ENCODE peak calls at places on chromosomes 11 and 22, in nine cellular contexts. One of them, this sample, is unnamed. For H3K4me1, the result is how much of the 10 kb centered on the place peaks cover.

GRCh38 chr11:846496-847098 is 3.9 kb downstream of the TSPAN4 start:
- DNase-seq in IMR-90: peak
- DNase-seq in heart right ventricle: no peak
- DNase-seq in CD8-positive, alpha-beta memory T cell: no peak
- DNase-seq in CD4-positive, alpha-beta memory T cell: no peak
- DNase-seq in gastrocnemius medialis: no peak
- DNase-seq in DND-41: no peak
- DNase-seq in astrocyte: no peak
- DNase-seq in tibial artery: no peak
- DNase-seq in this sample: no peak

GRCh38 chr22:38442967-38443674 is 11.9 kb downstream of the KCNJ4 start:
- DNase-seq in IMR-90: no peak
- DNase-seq in heart right ventricle: peak
- DNase-seq in CD8-positive, alpha-beta memory T cell: no peak
- DNase-seq in CD4-positive, alpha-beta memory T cell: no peak
- DNase-seq in gastrocnemius medialis: no peak
- DNase-seq in DND-41: no peak
- DNase-seq in astrocyte: no peak
- DNase-seq in tibial artery: no peak
- DNase-seq in this sample: no peak

GRCh38 chr11:95788921-95789505 is 569 bp downstream of the FAM76B start:
- DNase-seq in IMR-90: peak
- DNase-seq in heart right ventricle: peak
- DNase-seq in CD8-positive, alpha-beta memory T cell: peak
- DNase-seq in CD4-positive, alpha-beta memory T cell: peak
- DNase-seq in gastrocnemius medialis: no peak
- DNase-seq in DND-41: peak
- DNase-seq in astrocyte: peak
- DNase-seq in tibial artery: no peak
- DNase-seq in this sample: no peak

GRCh38 chr11:10925149-10925926 is 67.5 kb upstream of the ZBED5 start:
- DNase-seq in IMR-90: no peak
- DNase-seq in heart right ventricle: no peak
- DNase-seq in CD8-positive, alpha-beta memory T cell: no peak
- DNase-seq in CD4-positive, alpha-beta memory T cell: no peak
- DNase-seq in gastrocnemius medialis: peak
- DNase-seq in DND-41: no peak
- DNase-seq in astrocyte: no peak
- DNase-seq in tibial artery: no peak
- DNase-seq in this sample: no peak

GRCh38 chr11:61626580-61627380 is 45.9 kb upstream of the SYT7 start:
- DNase-seq in IMR-90: peak
- DNase-seq in heart right ventricle: peak
- DNase-seq in CD8-positive, alpha-beta memory T cell: no peak
- DNase-seq in CD4-positive, alpha-beta memory T cell: no peak
- DNase-seq in gastrocnemius medialis: peak
- DNase-seq in DND-41: no peak
- DNase-seq in astrocyte: no peak
- DNase-seq in tibial artery: no peak
- DNase-seq in this sample: no peak

GRCh38 chr22:47593911-47594311 is 831.5 kb downstream of the TBC1D22A start:
- DNase-seq in IMR-90: no peak
- DNase-seq in heart right ventricle: no peak
- DNase-seq in CD8-positive, alpha-beta memory T cell: no peak
- DNase-seq in CD4-positive, alpha-beta memory T cell: no peak
- DNase-seq in gastrocnemius medialis: no peak
- DNase-seq in DND-41: no peak
- DNase-seq in astrocyte: no peak
- DNase-seq in tibial artery: no peak
- DNase-seq in this sample: no peak

GRCh38 chr11:119350302-119350701 is 3.8 kb upstream of the MFRP start:
- DNase-seq in IMR-90: no peak
- DNase-seq in heart right ventricle: no peak
- DNase-seq in CD8-positive, alpha-beta memory T cell: no peak
- DNase-seq in CD4-positive, alpha-beta memory T cell: no peak
- DNase-seq in gastrocnemius medialis: no peak
- DNase-seq in DND-41: no peak
- DNase-seq in astrocyte: no peak
- DNase-seq in tibial artery: peak
- DNase-seq in this sample: peak

GRCh38 chr11:112525844-112526590 is 265.4 kb upstream of the PLET1 start:
- DNase-seq in IMR-90: no peak
- DNase-seq in heart right ventricle: no peak
- DNase-seq in CD8-positive, alpha-beta memory T cell: no peak
- DNase-seq in CD4-positive, alpha-beta memory T cell: no peak
- DNase-seq in gastrocnemius medialis: no peak
- DNase-seq in DND-41: peak
- DNase-seq in astrocyte: no peak
- DNase-seq in tibial artery: no peak
- DNase-seq in this sample: no peak

GRCh38 chr11:108963118-108963517 is 298.2 kb downstream of the DDX10 start:
- DNase-seq in IMR-90: no peak
- DNase-seq in heart right ventricle: no peak
- DNase-seq in CD8-positive, alpha-beta memory T cell: no peak
- DNase-seq in CD4-positive, alpha-beta memory T cell: no peak
- DNase-seq in gastrocnemius medialis: no peak
- DNase-seq in DND-41: no peak
- DNase-seq in astrocyte: no peak
- DNase-seq in tibial artery: no peak
- DNase-seq in this sample: no peak

GRCh38 chr11:35487532-35488078 is 37.8 kb downstream of the PAMR1 start:
- DNase-seq in IMR-90: peak
- DNase-seq in heart right ventricle: peak
- DNase-seq in CD8-positive, alpha-beta memory T cell: no peak
- DNase-seq in CD4-positive, alpha-beta memory T cell: no peak
- DNase-seq in gastrocnemius medialis: no peak
- DNase-seq in DND-41: no peak
- DNase-seq in astrocyte: peak
- DNase-seq in tibial artery: no peak
- DNase-seq in this sample: no peak

GRCh38 chr11:30348035-30348434 is 25.1 kb downstream of the ARL14EP start:
- DNase-seq in IMR-90: no peak
- DNase-seq in heart right ventricle: no peak
- DNase-seq in CD8-positive, alpha-beta memory T cell: no peak
- DNase-seq in CD4-positive, alpha-beta memory T cell: no peak
- DNase-seq in gastrocnemius medialis: no peak
- DNase-seq in DND-41: no peak
- DNase-seq in astrocyte: no peak
- DNase-seq in tibial artery: no peak
- DNase-seq in this sample: no peak

GRCh38 chr11:34959770-34960169 is 43.4 kb downstream of the PDHX start:
- DNase-seq in IMR-90: no peak
- DNase-seq in heart right ventricle: no peak
- DNase-seq in CD8-positive, alpha-beta memory T cell: no peak
- DNase-seq in CD4-positive, alpha-beta memory T cell: no peak
- DNase-seq in gastrocnemius medialis: no peak
- DNase-seq in DND-41: no peak
- DNase-seq in astrocyte: no peak
- DNase-seq in tibial artery: no peak
- DNase-seq in this sample: no peak

GRCh38 chr11:33116535-33116934 is 44.7 kb downstream of the CSTF3 start:
- DNase-seq in IMR-90: peak
- DNase-seq in heart right ventricle: no peak
- DNase-seq in CD8-positive, alpha-beta memory T cell: no peak
- DNase-seq in CD4-positive, alpha-beta memory T cell: no peak
- DNase-seq in gastrocnemius medialis: no peak
- DNase-seq in DND-41: no peak
- DNase-seq in astrocyte: peak
- DNase-seq in tibial artery: no peak
- DNase-seq in this sample: no peak

GRCh38 chr11:56932572-56933235 is 56.0 kb upstream of the OR5AK2 start:
- DNase-seq in IMR-90: peak
- DNase-seq in heart right ventricle: no peak
- DNase-seq in CD8-positive, alpha-beta memory T cell: no peak
- DNase-seq in CD4-positive, alpha-beta memory T cell: no peak
- DNase-seq in gastrocnemius medialis: no peak
- DNase-seq in DND-41: no peak
- DNase-seq in astrocyte: peak
- DNase-seq in tibial artery: no peak
- DNase-seq in this sample: no peak

GRCh38 chr11:119361056-119361787 is 14.7 kb upstream of the MFRP start:
- DNase-seq in IMR-90: peak
- DNase-seq in heart right ventricle: peak
- DNase-seq in CD8-positive, alpha-beta memory T cell: no peak
- DNase-seq in CD4-positive, alpha-beta memory T cell: no peak
- DNase-seq in gastrocnemius medialis: peak
- DNase-seq in DND-41: no peak
- DNase-seq in astrocyte: peak
- DNase-seq in tibial artery: peak
- DNase-seq in this sample: peak

GRCh38 chr11:65615950-65616574 is 486 bp downstream of the PCNX3 start:
- DNase-seq in IMR-90: no peak
- DNase-seq in heart right ventricle: no peak
- DNase-seq in CD8-positive, alpha-beta memory T cell: peak
- DNase-seq in CD4-positive, alpha-beta memory T cell: no peak
- DNase-seq in gastrocnemius medialis: no peak
- DNase-seq in DND-41: peak
- DNase-seq in astrocyte: no peak
- DNase-seq in tibial artery: peak
- DNase-seq in this sample: peak

GRCh38 chr11:37449146-37449545 is 851.1 kb upstream of the RAG2 start:
- DNase-seq in IMR-90: peak
- DNase-seq in heart right ventricle: no peak
- DNase-seq in CD8-positive, alpha-beta memory T cell: no peak
- DNase-seq in CD4-positive, alpha-beta memory T cell: no peak
- DNase-seq in gastrocnemius medialis: peak
- DNase-seq in DND-41: no peak
- DNase-seq in astrocyte: peak
- DNase-seq in tibial artery: no peak
- DNase-seq in this sample: no peak

GRCh38 chr11:122656073-122656630 is 630 bp downstream of the UBASH3B start:
- DNase-seq in IMR-90: peak
- DNase-seq in heart right ventricle: peak
- DNase-seq in CD8-positive, alpha-beta memory T cell: peak
- DNase-seq in CD4-positive, alpha-beta memory T cell: no peak
- DNase-seq in gastrocnemius medialis: peak
- DNase-seq in DND-41: peak
- DNase-seq in astrocyte: peak
- DNase-seq in tibial artery: peak
- DNase-seq in this sample: peak

GRCh38 chr11:122659676-122660571 is 4.4 kb downstream of the UBASH3B start:
- DNase-seq in IMR-90: no peak
- DNase-seq in heart right ventricle: no peak
- DNase-seq in CD8-positive, alpha-beta memory T cell: no peak
- DNase-seq in CD4-positive, alpha-beta memory T cell: no peak
- DNase-seq in gastrocnemius medialis: no peak
- DNase-seq in DND-41: no peak
- DNase-seq in astrocyte: no peak
- DNase-seq in tibial artery: no peak
- DNase-seq in this sample: no peak

GRCh38 chr11:122653911-122654310 is 1.6 kb upstream of the UBASH3B start:
- DNase-seq in IMR-90: peak
- DNase-seq in heart right ventricle: no peak
- DNase-seq in CD8-positive, alpha-beta memory T cell: no peak
- DNase-seq in CD4-positive, alpha-beta memory T cell: no peak
- DNase-seq in gastrocnemius medialis: no peak
- DNase-seq in DND-41: no peak
- DNase-seq in astrocyte: no peak
- DNase-seq in tibial artery: no peak
- DNase-seq in this sample: no peak

GRCh38 chr11:122655527-122656072 is at the start of gene UBASH3B:
- DNase-seq in IMR-90: peak
- DNase-seq in heart right ventricle: peak
- DNase-seq in CD8-positive, alpha-beta memory T cell: peak
- DNase-seq in CD4-positive, alpha-beta memory T cell: peak
- DNase-seq in gastrocnemius medialis: peak
- DNase-seq in DND-41: peak
- DNase-seq in astrocyte: peak
- DNase-seq in tibial artery: peak
- DNase-seq in this sample: peak

GRCh38 chr11:122656631-122657101 is 1.1 kb downstream of the UBASH3B start:
- DNase-seq in IMR-90: peak
- DNase-seq in heart right ventricle: peak
- DNase-seq in CD8-positive, alpha-beta memory T cell: peak
- DNase-seq in CD4-positive, alpha-beta memory T cell: peak
- DNase-seq in gastrocnemius medialis: peak
- DNase-seq in DND-41: peak
- DNase-seq in astrocyte: peak
- DNase-seq in tibial artery: no peak
- DNase-seq in this sample: peak
- H3K4me3 ChIP-seq in IMR-90: peak
- H3K4me3 ChIP-seq in heart right ventricle: peak
- H3K4me3 ChIP-seq in CD8-positive, alpha-beta memory T cell: peak
- H3K4me3 ChIP-seq in CD4-positive, alpha-beta memory T cell: peak
- H3K4me3 ChIP-seq in gastrocnemius medialis: peak
- H3K4me3 ChIP-seq in DND-41: peak
- H3K4me3 ChIP-seq in astrocyte: peak
- H3K4me3 ChIP-seq in tibial artery: peak
- H3K4me3 ChIP-seq in this sample: peak

GRCh38 chr11:105897161-105897560 is 124.9 kb downstream of the MSANTD4 start:
- DNase-seq in IMR-90: no peak
- DNase-seq in heart right ventricle: no peak
- DNase-seq in CD8-positive, alpha-beta memory T cell: no peak
- DNase-seq in CD4-positive, alpha-beta memory T cell: no peak
- DNase-seq in gastrocnemius medialis: no peak
- DNase-seq in DND-41: no peak
- DNase-seq in astrocyte: no peak
- DNase-seq in tibial artery: no peak
- DNase-seq in this sample: no peak

GRCh38 chr11:105891685-105892084 is 130.4 kb downstream of the MSANTD4 start:
- DNase-seq in IMR-90: no peak
- DNase-seq in heart right ventricle: no peak
- DNase-seq in CD8-positive, alpha-beta memory T cell: no peak
- DNase-seq in CD4-positive, alpha-beta memory T cell: no peak
- DNase-seq in gastrocnemius medialis: no peak
- DNase-seq in DND-41: no peak
- DNase-seq in astrocyte: no peak
- DNase-seq in tibial artery: no peak
- DNase-seq in this sample: no peak
- H3K4me1 ChIP-seq in IMR-90: under half
- H3K4me1 ChIP-seq in heart right ventricle: under half
- H3K4me1 ChIP-seq in CD8-positive, alpha-beta memory T cell: under half
- H3K4me1 ChIP-seq in CD4-positive, alpha-beta memory T cell: under half
- H3K4me1 ChIP-seq in gastrocnemius medialis: under half
- H3K4me1 ChIP-seq in DND-41: under half
- H3K4me1 ChIP-seq in astrocyte: under half
- H3K4me1 ChIP-seq in tibial artery: under half
- H3K4me1 ChIP-seq in this sample: under half

DNA sequence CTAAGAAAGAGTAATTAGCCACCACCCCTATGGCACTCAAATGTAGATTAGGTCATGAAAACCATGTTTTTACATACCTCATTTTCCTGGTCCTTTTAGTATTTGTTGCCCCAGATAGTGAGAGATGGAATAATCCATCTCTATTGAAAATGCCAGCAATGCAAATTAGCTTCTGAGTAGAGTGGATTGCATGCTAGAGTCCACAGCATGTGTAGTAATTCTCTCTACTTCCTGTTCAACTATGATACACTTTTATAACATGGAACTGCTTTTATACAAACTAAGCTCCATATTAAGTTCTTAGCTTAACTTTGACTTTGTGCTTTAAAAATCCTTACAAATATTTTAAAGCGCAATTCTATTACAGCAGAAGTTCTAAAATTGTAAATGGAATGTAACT is 73.2 kb downstream of the TRPC6 start:
- DNase-seq in IMR-90: no peak
- DNase-seq in heart right ventricle: no peak
- DNase-seq in CD8-positive, alpha-beta memory T cell: no peak
- DNase-seq in CD4-positive, alpha-beta memory T cell: no peak
- DNase-seq in gastrocnemius medialis: no peak
- DNase-seq in DND-41: no peak
- DNase-seq in astrocyte: no peak
- DNase-seq in tibial artery: no peak
- DNase-seq in this sample: no peak
- H3K4me3 ChIP-seq in IMR-90: no peak
- H3K4me3 ChIP-seq in heart right ventricle: no peak
- H3K4me3 ChIP-seq in CD8-positive, alpha-beta memory T cell: no peak
- H3K4me3 ChIP-seq in CD4-positive, alpha-beta memory T cell: no peak
- H3K4me3 ChIP-seq in gastrocnemius medialis: no peak
- H3K4me3 ChIP-seq in DND-41: no peak
- H3K4me3 ChIP-seq in astrocyte: no peak
- H3K4me3 ChIP-seq in tibial artery: no peak
- H3K4me3 ChIP-seq in this sample: no peak

GRCh38 chr22:30947821-30948454 is 20.6 kb downstream of the MORC2 start:
- DNase-seq in IMR-90: peak
- DNase-seq in heart right ventricle: peak
- DNase-seq in CD8-positive, alpha-beta memory T cell: no peak
- DNase-seq in CD4-positive, alpha-beta memory T cell: peak
- DNase-seq in gastrocnemius medialis: no peak
- DNase-seq in DND-41: no peak
- DNase-seq in astrocyte: peak
- DNase-seq in tibial artery: no peak
- DNase-seq in this sample: no peak
- H3K4me1 ChIP-seq in IMR-90: under half
- H3K4me1 ChIP-seq in heart right ventricle: under half
- H3K4me1 ChIP-seq in CD8-positive, alpha-beta memory T cell: half or more
- H3K4me1 ChIP-seq in CD4-positive, alpha-beta memory T cell: under half
- H3K4me1 ChIP-seq in gastrocnemius medialis: under half
- H3K4me1 ChIP-seq in DND-41: under half
- H3K4me1 ChIP-seq in astrocyte: under half
- H3K4me1 ChIP-seq in tibial artery: half or more
- H3K4me1 ChIP-seq in this sample: under half

This sample was measured in aorta.